ENCODE peak calls at places on chromosomes 16 and 17, in five cellular contexts. N is tibial artery; M is lower lobe of right lung; U is central memory CD4-positive, alpha-beta T cell; T is EL. Q is an unnamed sample.

GRCh38 chr17:6476834-6477210 is 32.6 kb downstream of the PIMREG start:
- DNase-seq in U (no peak), N (no peak), M (no peak), T (no peak), Q (no peak)

GRCh38 chr17:74126179-74126900 is 77.1 kb upstream of the RPL38 start:
- DNase-seq in T (no peak), N (no peak), U (no peak), M (no peak), Q (no peak)

GRCh38 chr17:77654861-77655260 is 303.6 kb upstream of the TNRC6C start:
- DNase-seq in U (no peak), N (no peak), M (no peak), T (no peak), Q (no peak)

GRCh38 chr17:50561796-50562195 is 1.3 kb downstream of the CACNA1G start:
- DNase-seq in N (no peak), U (no peak), M (no peak), T (no peak), Q (no peak)

GRCh38 chr16:72434159-72434558 is 262.2 kb upstream of the PMFBP1 start:
- DNase-seq in U (no peak), M (no peak), T (peak), N (no peak), Q (peak)

GRCh38 chr17:42322382-42323267 is 34.3 kb downstream of the STAT5A start:
- DNase-seq in N (peak), U (peak), M (peak), T (peak), Q (peak)

GRCh38 chr17:82281502-82282238 is 8.2 kb upstream of the CSNK1D start:
- DNase-seq in T (peak), M (peak), U (no peak), N (no peak), Q (no peak)

GRCh38 chr16:30741461-30741914 is 6.7 kb upstream of the PHKG2 start:
- DNase-seq in U (no peak), T (peak), M (peak), N (no peak), Q (peak)

GRCh38 chr17:15909481-15909991 is 35.4 kb upstream of the ADORA2B start:
- DNase-seq in M (no peak), U (no peak), T (peak), N (no peak), Q (no peak)

GRCh38 chr17:7502987-7503386 is 18.8 kb downstream of the POLR2A start:
- DNase-seq in M (no peak), N (no peak), T (no peak), U (no peak), Q (no peak)

GRCh38 chr16:6573577-6573976 is 759.1 kb upstream of the RBFOX1 start:
- DNase-seq in N (no peak), U (no peak), T (no peak), M (no peak), Q (no peak)

GRCh38 chr17:47776330-47777197 is 43.5 kb downstream of the TBX21 start:
- DNase-seq in U (peak), N (no peak), M (no peak), T (peak), Q (peak)

GRCh38 chr16:64196444-64196843 is 925.4 kb downstream of the CDH11 start:
- DNase-seq in N (no peak), M (no peak), U (no peak), T (peak), Q (peak)

GRCh38 chr17:61720016-61720795 is 129.2 kb upstream of the NACA2 start:
- DNase-seq in N (no peak), M (no peak), U (no peak), T (peak), Q (no peak)

GRCh38 chr17:7632492-7632894 is 2.6 kb downstream of the SHBG start:
- DNase-seq in U (peak), M (peak), N (no peak), T (peak), Q (peak)

GRCh38 chr16:87844374-87844733 is 25.0 kb downstream of the SLC7A5 start:
- DNase-seq in T (no peak), N (no peak), U (no peak), M (no peak), Q (no peak)

GRCh38 chr17:47275245-47275984 is 21.8 kb downstream of the ITGB3 start:
- DNase-seq in T (peak), N (peak), M (peak), U (no peak), Q (peak)

GRCh38 chr17:75670868-75671267 is 3.7 kb downstream of the SAP30BP start:
- DNase-seq in M (no peak), T (no peak), N (no peak), U (no peak), Q (no peak)

GRCh38 chr16:78925071-78925714 is 675.3 kb downstream of the MAF start:
- DNase-seq in U (no peak), M (peak), N (no peak), T (no peak), Q (no peak)

GRCh38 chr17:40886090-40886489 is 1.0 kb upstream of the KRT20 start:
- DNase-seq in N (no peak), T (peak), U (no peak), M (no peak), Q (no peak)

GRCh38 chr17:40331743-40332641 is 23.0 kb downstream of the RARA start:
- DNase-seq in N (peak), U (no peak), T (peak), M (peak), Q (peak)

GRCh38 chr17:81057079-81057730 is 22.3 kb downstream of the BAIAP2 start:
- DNase-seq in N (peak), M (peak), T (no peak), U (no peak), Q (peak)

GRCh38 chr16:64364894-64365293 is 757.0 kb downstream of the CDH11 start:
- DNase-seq in U (no peak), M (no peak), N (no peak), T (no peak), Q (no peak)

GRCh38 chr16:20598832-20599469 is 22.8 kb upstream of the ACSM2B start:
- DNase-seq in U (no peak), N (no peak), T (no peak), M (no peak), Q (no peak)

GRCh38 chr16:16817203-16817602 is 438.3 kb downstream of the NPIPA7 start:
- DNase-seq in T (no peak), N (no peak), U (no peak), M (no peak), Q (no peak)

GRCh38 chr17:58956997-58957724 is 149.5 kb downstream of the TRIM37 start:
- DNase-seq in T (peak), M (no peak), N (no peak), U (no peak), Q (peak)